ENCODE peak calls at places on chromosomes 16 and 17, in seven cellular contexts. One of them, this sample, is unnamed.

GRCh38 chr17:29347831-29348281 is 42.3 kb upstream of the TAOK1 start:
- DNase-seq in iris pigment epithelial cell: peak
- DNase-seq in kidney glomerular epithelial cell: no peak
- DNase-seq in myocyte: no peak
- DNase-seq in naive thymus-derived CD4-positive, alpha-beta T cell: no peak
- DNase-seq in nephron progenitor cell: no peak
- DNase-seq in stomach: no peak
- DNase-seq in this sample: peak

GRCh38 chr16:86626966-86627365 is 48.6 kb downstream of the FOXL1 start:
- DNase-seq in iris pigment epithelial cell: no peak
- DNase-seq in kidney glomerular epithelial cell: no peak
- DNase-seq in myocyte: no peak
- DNase-seq in naive thymus-derived CD4-positive, alpha-beta T cell: no peak
- DNase-seq in nephron progenitor cell: no peak
- DNase-seq in stomach: no peak
- DNase-seq in this sample: no peak

GRCh38 chr17:42679001-42679491 is 2.3 kb upstream of the PLEKHH3 start:
- DNase-seq in iris pigment epithelial cell: peak
- DNase-seq in kidney glomerular epithelial cell: peak
- DNase-seq in myocyte: peak
- DNase-seq in naive thymus-derived CD4-positive, alpha-beta T cell: no peak
- DNase-seq in nephron progenitor cell: no peak
- DNase-seq in stomach: peak
- DNase-seq in this sample: peak

GRCh38 chr17:32142038-32142856 is at the start of gene RHOT1:
- DNase-seq in iris pigment epithelial cell: peak
- DNase-seq in kidney glomerular epithelial cell: peak
- DNase-seq in myocyte: peak
- DNase-seq in naive thymus-derived CD4-positive, alpha-beta T cell: peak
- DNase-seq in nephron progenitor cell: peak
- DNase-seq in stomach: peak
- DNase-seq in this sample: peak

GRCh38 chr16:53502331-53503269 is at the start of gene AKTIP:
- DNase-seq in iris pigment epithelial cell: peak
- DNase-seq in kidney glomerular epithelial cell: no peak
- DNase-seq in myocyte: peak
- DNase-seq in naive thymus-derived CD4-positive, alpha-beta T cell: no peak
- DNase-seq in nephron progenitor cell: peak
- DNase-seq in stomach: peak
- DNase-seq in this sample: peak

GRCh38 chr17:43846221-43846712 is 709 bp upstream of the CD300LG start:
- DNase-seq in iris pigment epithelial cell: peak
- DNase-seq in kidney glomerular epithelial cell: peak
- DNase-seq in myocyte: peak
- DNase-seq in naive thymus-derived CD4-positive, alpha-beta T cell: peak
- DNase-seq in nephron progenitor cell: peak
- DNase-seq in stomach: peak
- DNase-seq in this sample: peak

GRCh38 chr16:21710938-21711337 is 47.2 kb downstream of the OTOA start:
- DNase-seq in iris pigment epithelial cell: no peak
- DNase-seq in kidney glomerular epithelial cell: no peak
- DNase-seq in myocyte: no peak
- DNase-seq in naive thymus-derived CD4-positive, alpha-beta T cell: no peak
- DNase-seq in nephron progenitor cell: no peak
- DNase-seq in stomach: no peak
- DNase-seq in this sample: no peak

GRCh38 chr17:19470529-19471261 is 59.7 kb downstream of the RNF112 start:
- DNase-seq in iris pigment epithelial cell: peak
- DNase-seq in kidney glomerular epithelial cell: peak
- DNase-seq in myocyte: peak
- DNase-seq in naive thymus-derived CD4-positive, alpha-beta T cell: no peak
- DNase-seq in nephron progenitor cell: peak
- DNase-seq in stomach: peak
- DNase-seq in this sample: peak

GRCh38 chr16:12538667-12539081 is 265.0 kb downstream of the CPPED1 start:
- DNase-seq in iris pigment epithelial cell: no peak
- DNase-seq in kidney glomerular epithelial cell: no peak
- DNase-seq in myocyte: peak
- DNase-seq in naive thymus-derived CD4-positive, alpha-beta T cell: no peak
- DNase-seq in nephron progenitor cell: no peak
- DNase-seq in stomach: no peak
- DNase-seq in this sample: peak

GRCh38 chr17:64599187-64599676 is 62.9 kb downstream of the SMURF2 start:
- DNase-seq in iris pigment epithelial cell: peak
- DNase-seq in kidney glomerular epithelial cell: no peak
- DNase-seq in myocyte: no peak
- DNase-seq in naive thymus-derived CD4-positive, alpha-beta T cell: peak
- DNase-seq in nephron progenitor cell: no peak
- DNase-seq in stomach: peak
- DNase-seq in this sample: no peak

GRCh38 chr16:81319221-81319912 is 4.6 kb downstream of the GAN start:
- DNase-seq in iris pigment epithelial cell: peak
- DNase-seq in kidney glomerular epithelial cell: peak
- DNase-seq in myocyte: peak
- DNase-seq in naive thymus-derived CD4-positive, alpha-beta T cell: no peak
- DNase-seq in nephron progenitor cell: no peak
- DNase-seq in stomach: no peak
- DNase-seq in this sample: peak

GRCh38 chr17:48153711-48154642 is 46.4 kb downstream of the SNX11 start:
- DNase-seq in iris pigment epithelial cell: peak
- DNase-seq in kidney glomerular epithelial cell: peak
- DNase-seq in myocyte: peak
- DNase-seq in naive thymus-derived CD4-positive, alpha-beta T cell: no peak
- DNase-seq in nephron progenitor cell: peak
- DNase-seq in stomach: peak
- DNase-seq in this sample: peak

GRCh38 chr17:10290046-10290445 is 82.8 kb downstream of the MYH13 start:
- DNase-seq in iris pigment epithelial cell: no peak
- DNase-seq in kidney glomerular epithelial cell: no peak
- DNase-seq in myocyte: no peak
- DNase-seq in naive thymus-derived CD4-positive, alpha-beta T cell: no peak
- DNase-seq in nephron progenitor cell: no peak
- DNase-seq in stomach: no peak
- DNase-seq in this sample: peak

GRCh38 chr16:24580665-24581064 is 41.3 kb downstream of the RBBP6 start:
- DNase-seq in iris pigment epithelial cell: peak
- DNase-seq in kidney glomerular epithelial cell: peak
- DNase-seq in myocyte: peak
- DNase-seq in naive thymus-derived CD4-positive, alpha-beta T cell: no peak
- DNase-seq in nephron progenitor cell: no peak
- DNase-seq in stomach: no peak
- DNase-seq in this sample: peak

GRCh38 chr16:74296120-74296464 is 522 bp upstream of the PSMD7 start:
- DNase-seq in iris pigment epithelial cell: no peak
- DNase-seq in kidney glomerular epithelial cell: no peak
- DNase-seq in myocyte: no peak
- DNase-seq in naive thymus-derived CD4-positive, alpha-beta T cell: no peak
- DNase-seq in nephron progenitor cell: no peak
- DNase-seq in stomach: no peak
- DNase-seq in this sample: no peak

GRCh38 chr17:44922136-44922535 is 6.8 kb upstream of the GFAP start:
- DNase-seq in iris pigment epithelial cell: no peak
- DNase-seq in kidney glomerular epithelial cell: no peak
- DNase-seq in myocyte: no peak
- DNase-seq in naive thymus-derived CD4-positive, alpha-beta T cell: no peak
- DNase-seq in nephron progenitor cell: no peak
- DNase-seq in stomach: no peak
- DNase-seq in this sample: no peak

GRCh38 chr17:38706625-38707298 is 1.7 kb downstream of the MLLT6 start:
- DNase-seq in iris pigment epithelial cell: no peak
- DNase-seq in kidney glomerular epithelial cell: no peak
- DNase-seq in myocyte: no peak
- DNase-seq in naive thymus-derived CD4-positive, alpha-beta T cell: no peak
- DNase-seq in nephron progenitor cell: peak
- DNase-seq in stomach: no peak
- DNase-seq in this sample: no peak

GRCh38 chr17:66018786-66019185 is 173.1 kb downstream of the CEP112 start:
- DNase-seq in iris pigment epithelial cell: no peak
- DNase-seq in kidney glomerular epithelial cell: no peak
- DNase-seq in myocyte: no peak
- DNase-seq in naive thymus-derived CD4-positive, alpha-beta T cell: no peak
- DNase-seq in nephron progenitor cell: no peak
- DNase-seq in stomach: no peak
- DNase-seq in this sample: no peak

GRCh38 chr16:57167951-57168350 is 17.9 kb downstream of the PSME3IP1 start:
- DNase-seq in iris pigment epithelial cell: peak
- DNase-seq in kidney glomerular epithelial cell: peak
- DNase-seq in myocyte: peak
- DNase-seq in naive thymus-derived CD4-positive, alpha-beta T cell: no peak
- DNase-seq in nephron progenitor cell: no peak
- DNase-seq in stomach: no peak
- DNase-seq in this sample: peak

GRCh38 chr17:6643460-6644125 is 2.7 kb downstream of the TXNDC17 start:
- DNase-seq in iris pigment epithelial cell: peak
- DNase-seq in kidney glomerular epithelial cell: no peak
- DNase-seq in myocyte: peak
- DNase-seq in naive thymus-derived CD4-positive, alpha-beta T cell: no peak
- DNase-seq in nephron progenitor cell: no peak
- DNase-seq in stomach: no peak
- DNase-seq in this sample: peak

GRCh38 chr16:71794018-71794417 is 14.6 kb downstream of the AP1G1 start:
- DNase-seq in iris pigment epithelial cell: no peak
- DNase-seq in kidney glomerular epithelial cell: no peak
- DNase-seq in myocyte: no peak
- DNase-seq in naive thymus-derived CD4-positive, alpha-beta T cell: no peak
- DNase-seq in nephron progenitor cell: no peak
- DNase-seq in stomach: no peak
- DNase-seq in this sample: no peak

GRCh38 chr16:8958344-8958808 is 5.3 kb downstream of the USP7 start:
- DNase-seq in iris pigment epithelial cell: peak
- DNase-seq in kidney glomerular epithelial cell: peak
- DNase-seq in myocyte: peak
- DNase-seq in naive thymus-derived CD4-positive, alpha-beta T cell: no peak
- DNase-seq in nephron progenitor cell: no peak
- DNase-seq in stomach: no peak
- DNase-seq in this sample: peak

GRCh38 chr16:16175296-16175695 is 48.0 kb downstream of the ABCC6 start:
- DNase-seq in iris pigment epithelial cell: no peak
- DNase-seq in kidney glomerular epithelial cell: no peak
- DNase-seq in myocyte: no peak
- DNase-seq in naive thymus-derived CD4-positive, alpha-beta T cell: no peak
- DNase-seq in nephron progenitor cell: no peak
- DNase-seq in stomach: no peak
- DNase-seq in this sample: no peak

GRCh38 chr17:5758651-5759050 is 174.3 kb upstream of the NLRP1 start:
- DNase-seq in iris pigment epithelial cell: peak
- DNase-seq in kidney glomerular epithelial cell: peak
- DNase-seq in myocyte: no peak
- DNase-seq in naive thymus-derived CD4-positive, alpha-beta T cell: no peak
- DNase-seq in nephron progenitor cell: no peak
- DNase-seq in stomach: no peak
- DNase-seq in this sample: peak

GRCh38 chr17:47822785-47823184 is 1.2 kb upstream of the OSBPL7 start:
- DNase-seq in iris pigment epithelial cell: no peak
- DNase-seq in kidney glomerular epithelial cell: no peak
- DNase-seq in myocyte: no peak
- DNase-seq in naive thymus-derived CD4-positive, alpha-beta T cell: no peak
- DNase-seq in nephron progenitor cell: no peak
- DNase-seq in stomach: no peak
- DNase-seq in this sample: no peak

GRCh38 chr17:18324140-18325049 is 9.3 kb downstream of the SMCR8 start:
- DNase-seq in iris pigment epithelial cell: no peak
- DNase-seq in kidney glomerular epithelial cell: no peak
- DNase-seq in myocyte: no peak
- DNase-seq in naive thymus-derived CD4-positive, alpha-beta T cell: no peak
- DNase-seq in nephron progenitor cell: no peak
- DNase-seq in stomach: no peak
- DNase-seq in this sample: no peak

GRCh38 chr16:85400305-85401205 is 212.6 kb upstream of the GSE1 start:
- DNase-seq in iris pigment epithelial cell: no peak
- DNase-seq in kidney glomerular epithelial cell: no peak
- DNase-seq in myocyte: no peak
- DNase-seq in naive thymus-derived CD4-positive, alpha-beta T cell: peak
- DNase-seq in nephron progenitor cell: peak
- DNase-seq in stomach: no peak
- DNase-seq in this sample: no peak

GRCh38 chr17:39208136-39208535 is 8.1 kb downstream of the RPL19 start:
- DNase-seq in iris pigment epithelial cell: no peak
- DNase-seq in kidney glomerular epithelial cell: no peak
- DNase-seq in myocyte: peak
- DNase-seq in naive thymus-derived CD4-positive, alpha-beta T cell: no peak
- DNase-seq in nephron progenitor cell: no peak
- DNase-seq in stomach: no peak
- DNase-seq in this sample: no peak

GRCh38 chr16:84007946-84008345 is 34.6 kb downstream of the SLC38A8 start:
- DNase-seq in iris pigment epithelial cell: no peak
- DNase-seq in kidney glomerular epithelial cell: no peak
- DNase-seq in myocyte: no peak
- DNase-seq in naive thymus-derived CD4-positive, alpha-beta T cell: no peak
- DNase-seq in nephron progenitor cell: no peak
- DNase-seq in stomach: no peak
- DNase-seq in this sample: no peak

GRCh38 chr16:31695667-31696066 is 168.0 kb downstream of the AHSP start:
- DNase-seq in iris pigment epithelial cell: no peak
- DNase-seq in kidney glomerular epithelial cell: no peak
- DNase-seq in myocyte: no peak
- DNase-seq in naive thymus-derived CD4-positive, alpha-beta T cell: no peak
- DNase-seq in nephron progenitor cell: no peak
- DNase-seq in stomach: no peak
- DNase-seq in this sample: no peak

GRCh38 chr16:71630808-71631207 is 4.8 kb downstream of the MARVELD3 start:
- DNase-seq in iris pigment epithelial cell: no peak
- DNase-seq in kidney glomerular epithelial cell: no peak
- DNase-seq in myocyte: no peak
- DNase-seq in naive thymus-derived CD4-positive, alpha-beta T cell: no peak
- DNase-seq in nephron progenitor cell: no peak
- DNase-seq in stomach: no peak
- DNase-seq in this sample: no peak

GRCh38 chr17:65228734-65229390 is 91.7 kb downstream of the RGS9 start:
- DNase-seq in iris pigment epithelial cell: peak
- DNase-seq in kidney glomerular epithelial cell: no peak
- DNase-seq in myocyte: no peak
- DNase-seq in naive thymus-derived CD4-positive, alpha-beta T cell: no peak
- DNase-seq in nephron progenitor cell: no peak
- DNase-seq in stomach: no peak
- DNase-seq in this sample: peak

GRCh38 chr16:69329369-69330285 is 761 bp downstream of the PDF start:
- DNase-seq in iris pigment epithelial cell: peak
- DNase-seq in kidney glomerular epithelial cell: no peak
- DNase-seq in myocyte: peak
- DNase-seq in naive thymus-derived CD4-positive, alpha-beta T cell: no peak
- DNase-seq in nephron progenitor cell: peak
- DNase-seq in stomach: no peak
- DNase-seq in this sample: no peak

GRCh38 chr16:23694707-23695373 is 16.2 kb downstream of the PLK1 start:
- DNase-seq in iris pigment epithelial cell: peak
- DNase-seq in kidney glomerular epithelial cell: no peak
- DNase-seq in myocyte: no peak
- DNase-seq in naive thymus-derived CD4-positive, alpha-beta T cell: no peak
- DNase-seq in nephron progenitor cell: peak
- DNase-seq in stomach: no peak
- DNase-seq in this sample: peak

GRCh38 chr16:70738083-70738977 is 52.5 kb upstream of the MTSS2 start:
- DNase-seq in iris pigment epithelial cell: peak
- DNase-seq in kidney glomerular epithelial cell: no peak
- DNase-seq in myocyte: peak
- DNase-seq in naive thymus-derived CD4-positive, alpha-beta T cell: no peak
- DNase-seq in nephron progenitor cell: peak
- DNase-seq in stomach: peak
- DNase-seq in this sample: peak

GRCh38 chr16:17448640-17449638 is 21.8 kb downstream of the XYLT1 start:
- DNase-seq in iris pigment epithelial cell: no peak
- DNase-seq in kidney glomerular epithelial cell: no peak
- DNase-seq in myocyte: no peak
- DNase-seq in naive thymus-derived CD4-positive, alpha-beta T cell: no peak
- DNase-seq in nephron progenitor cell: no peak
- DNase-seq in stomach: no peak
- DNase-seq in this sample: no peak

GRCh38 chr17:10772425-10773380 is 31.2 kb downstream of the TMEM238L start:
- DNase-seq in iris pigment epithelial cell: peak
- DNase-seq in kidney glomerular epithelial cell: no peak
- DNase-seq in myocyte: no peak
- DNase-seq in naive thymus-derived CD4-positive, alpha-beta T cell: no peak
- DNase-seq in nephron progenitor cell: peak
- DNase-seq in stomach: peak
- DNase-seq in this sample: no peak

GRCh38 chr16:73840710-73841109 is 455.9 kb upstream of the PSMD7 start:
- DNase-seq in iris pigment epithelial cell: no peak
- DNase-seq in kidney glomerular epithelial cell: no peak
- DNase-seq in myocyte: no peak
- DNase-seq in naive thymus-derived CD4-positive, alpha-beta T cell: no peak
- DNase-seq in nephron progenitor cell: no peak
- DNase-seq in stomach: no peak
- DNase-seq in this sample: no peak